ENCODE peak calls at places on chromosomes 13 and 19, in five cellular contexts. One of them, this sample, is unnamed.
A peak's percentile ranks its signal among the peaks of the same experiment; 100 is the strongest.

GRCh38 chr13:26503826-26504594 is 53.5 kb upstream of the WASF3 start:
- DNase-seq in WERI-Rb-1: peak; percentile 53
- DNase-seq in Peyer's patch: no peak
- DNase-seq in uterus: no peak
- DNase-seq in PC-3: no peak
- DNase-seq in this sample: no peak

GRCh38 chr13:23433171-23434153 is at the start of gene SACS:
- DNase-seq in WERI-Rb-1: peak; percentile 68
- DNase-seq in uterus: no peak
- DNase-seq in PC-3: peak; percentile 17
- DNase-seq in Peyer's patch: no peak
- DNase-seq in this sample: peak; percentile 95

GRCh38 chr13:94550030-94550738 is 45.8 kb downstream of the TGDS start:
- DNase-seq in uterus: peak; percentile 49
- DNase-seq in Peyer's patch: no peak
- DNase-seq in WERI-Rb-1: no peak
- DNase-seq in PC-3: peak; percentile 35
- DNase-seq in this sample: no peak

GRCh38 chr19:41808663-41809566 is 12.5 kb downstream of the CEACAM3 start:
- DNase-seq in uterus: no peak
- DNase-seq in Peyer's patch: no peak
- DNase-seq in PC-3: no peak
- DNase-seq in WERI-Rb-1: no peak
- DNase-seq in this sample: no peak

GRCh38 chr19:35228177-35228930 is at the start of gene FAM187B:
- DNase-seq in Peyer's patch: peak; percentile 44
- DNase-seq in PC-3: no peak
- DNase-seq in uterus: no peak
- DNase-seq in WERI-Rb-1: no peak
- DNase-seq in this sample: no peak

GRCh38 chr19:35757231-35757748 is 461 bp upstream of the HSPB6 start:
- DNase-seq in uterus: peak; percentile 98
- DNase-seq in WERI-Rb-1: peak; percentile 60
- DNase-seq in PC-3: peak; percentile 29
- DNase-seq in Peyer's patch: peak; percentile 78
- DNase-seq in this sample: peak; percentile 66

GRCh38 chr19:9958451-9958850 is 22.1 kb upstream of the OLFM2 start:
- DNase-seq in PC-3: no peak
- DNase-seq in Peyer's patch: no peak
- DNase-seq in WERI-Rb-1: no peak
- DNase-seq in uterus: no peak
- DNase-seq in this sample: no peak

GRCh38 chr13:20191311-20191901 is 1.3 kb downstream of the GJB2 start:
- DNase-seq in WERI-Rb-1: no peak
- DNase-seq in Peyer's patch: peak; percentile 62
- DNase-seq in PC-3: peak; percentile 72
- DNase-seq in uterus: no peak
- DNase-seq in this sample: no peak

GRCh38 chr13:111115841-111116500 is 861 bp downstream of the ARHGEF7 start:
- DNase-seq in uterus: peak; percentile 73
- DNase-seq in Peyer's patch: no peak
- DNase-seq in WERI-Rb-1: no peak
- DNase-seq in PC-3: peak; percentile 42
- DNase-seq in this sample: peak; percentile 75

GRCh38 chr19:46373573-46374359 is 26.9 kb downstream of the PPP5C start:
- DNase-seq in Peyer's patch: peak; percentile 86
- DNase-seq in uterus: no peak
- DNase-seq in WERI-Rb-1: no peak
- DNase-seq in PC-3: peak; percentile 95
- DNase-seq in this sample: peak; percentile 70

GRCh38 chr19:45630463-45630862 is 8.7 kb downstream of the EML2 start:
- DNase-seq in Peyer's patch: no peak
- DNase-seq in PC-3: peak; percentile 89
- DNase-seq in uterus: no peak
- DNase-seq in WERI-Rb-1: no peak
- DNase-seq in this sample: no peak

GRCh38 chr19:5452594-5453565 is 2.3 kb upstream of the ZNRF4 start:
- DNase-seq in Peyer's patch: no peak
- DNase-seq in uterus: no peak
- DNase-seq in PC-3: peak; percentile 58
- DNase-seq in WERI-Rb-1: peak; percentile 63
- DNase-seq in this sample: peak; percentile 37

GRCh38 chr13:100537951-100538462 is 50.6 kb downstream of the GGACT start:
- DNase-seq in uterus: no peak
- DNase-seq in WERI-Rb-1: peak; percentile 70
- DNase-seq in Peyer's patch: no peak
- DNase-seq in PC-3: no peak
- DNase-seq in this sample: no peak

GRCh38 chr19:46746281-46746965 is at the start of gene STRN4:
- DNase-seq in PC-3: peak; percentile 62
- DNase-seq in uterus: no peak
- DNase-seq in WERI-Rb-1: peak; percentile 34
- DNase-seq in Peyer's patch: peak; percentile 74
- DNase-seq in this sample: peak; percentile 88

GRCh38 chr19:40542197-40542859 is 34.3 kb upstream of the SHKBP1 start:
- DNase-seq in Peyer's patch: peak; percentile 58
- DNase-seq in uterus: peak; percentile 56
- DNase-seq in WERI-Rb-1: peak; percentile 96
- DNase-seq in PC-3: no peak
- DNase-seq in this sample: no peak

GRCh38 chr13:101157261-101157660 is 259.0 kb downstream of the NALCN start:
- DNase-seq in WERI-Rb-1: no peak
- DNase-seq in PC-3: no peak
- DNase-seq in uterus: no peak
- DNase-seq in Peyer's patch: no peak
- DNase-seq in this sample: peak; percentile 13

GRCh38 chr13:21898990-21899389 is 228.1 kb downstream of the FGF9 start:
- DNase-seq in WERI-Rb-1: no peak
- DNase-seq in PC-3: no peak
- DNase-seq in uterus: no peak
- DNase-seq in Peyer's patch: peak; percentile 50
- DNase-seq in this sample: no peak

GRCh38 chr13:78524936-78525335 is 78.4 kb downstream of the POU4F1 start:
- DNase-seq in Peyer's patch: no peak
- DNase-seq in PC-3: no peak
- DNase-seq in uterus: no peak
- DNase-seq in WERI-Rb-1: no peak
- DNase-seq in this sample: no peak

GRCh38 chr19:29873801-29874575 is 62.2 kb downstream of the CCNE1 start:
- DNase-seq in Peyer's patch: no peak
- DNase-seq in uterus: no peak
- DNase-seq in PC-3: no peak
- DNase-seq in WERI-Rb-1: no peak
- DNase-seq in this sample: no peak
- H3K27ac ChIP-seq in Peyer's patch: no peak overlapping the region
- H3K27ac ChIP-seq in uterus: no peak overlapping the region
- H3K27ac ChIP-seq in PC-3: no peak overlapping the region
- H3K27ac ChIP-seq in WERI-Rb-1: no peak overlapping the region
- H3K27ac ChIP-seq in this sample: no peak overlapping the region

DNA sequence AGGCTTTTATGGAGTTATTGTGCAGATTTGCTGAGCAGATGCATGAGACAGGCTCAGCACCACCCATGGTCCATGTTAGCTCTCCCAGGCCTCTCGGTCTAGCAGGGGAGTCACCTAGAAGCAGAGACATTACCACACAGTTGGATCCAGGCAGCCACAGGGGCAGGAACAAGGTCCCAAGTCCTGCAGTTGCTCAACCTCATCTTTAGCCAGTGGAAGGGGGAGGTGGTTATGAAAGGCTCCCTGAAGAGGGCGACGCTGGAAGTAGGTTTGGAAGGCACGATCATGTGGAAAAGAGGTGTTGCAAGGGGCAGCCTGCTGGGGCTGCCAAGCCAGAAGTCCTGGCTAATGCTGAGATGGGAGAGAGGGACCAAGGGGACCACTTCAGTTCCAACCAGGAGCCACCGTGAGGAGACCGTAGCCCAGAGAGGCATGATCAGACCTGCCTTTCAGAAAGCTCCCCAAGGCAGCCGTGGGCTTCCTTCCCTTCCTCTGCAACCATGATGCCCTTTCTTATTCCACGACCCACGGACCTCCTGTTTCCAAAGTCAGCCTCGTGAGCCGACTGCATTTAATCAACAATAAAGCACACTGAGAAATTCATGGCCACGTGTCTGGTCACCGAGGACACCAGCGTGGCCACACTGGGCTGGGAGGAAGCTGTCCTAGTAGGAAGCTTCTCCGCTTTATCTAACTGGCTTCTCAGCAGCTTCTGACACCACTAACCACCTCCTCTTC is 2.5 kb downstream of the AP1M1 start:
- DNase-seq in PC-3: no peak
- DNase-seq in uterus: no peak
- DNase-seq in WERI-Rb-1: no peak
- DNase-seq in Peyer's patch: peak; percentile 83
- DNase-seq in this sample: no peak
- H3K36me3 ChIP-seq in PC-3: no peaks in the 10 kb centered on the region
- H3K36me3 ChIP-seq in uterus: no peaks in the 10 kb centered on the region
- H3K36me3 ChIP-seq in WERI-Rb-1: peaks cover 19% of the 10 kb centered on the region
- H3K36me3 ChIP-seq in Peyer's patch: no peaks in the 10 kb centered on the region
- H3K36me3 ChIP-seq in this sample: no peaks in the 10 kb centered on the region

GRCh38 chr13:30791354-30791921 is 56.1 kb downstream of the ALOX5AP start:
- DNase-seq in WERI-Rb-1: no peak
- DNase-seq in PC-3: no peak
- DNase-seq in uterus: no peak
- DNase-seq in Peyer's patch: no peak
- DNase-seq in this sample: no peak

GRCh38 chr13:30792257-30793000 is 57.1 kb downstream of the ALOX5AP start:
- DNase-seq in PC-3: peak; percentile 91
- DNase-seq in uterus: peak; percentile 78
- DNase-seq in WERI-Rb-1: peak; percentile 23
- DNase-seq in Peyer's patch: peak; percentile 75
- DNase-seq in this sample: peak; percentile 64

GRCh38 chr13:30790592-30790991 is 55.2 kb downstream of the ALOX5AP start:
- DNase-seq in PC-3: no peak
- DNase-seq in Peyer's patch: no peak
- DNase-seq in uterus: no peak
- DNase-seq in WERI-Rb-1: no peak
- DNase-seq in this sample: no peak

GRCh38 chr13:30787747-30788535 is 52.6 kb downstream of the ALOX5AP start:
- DNase-seq in WERI-Rb-1: no peak
- DNase-seq in Peyer's patch: no peak
- DNase-seq in uterus: no peak
- DNase-seq in PC-3: no peak
- DNase-seq in this sample: no peak

DNA sequence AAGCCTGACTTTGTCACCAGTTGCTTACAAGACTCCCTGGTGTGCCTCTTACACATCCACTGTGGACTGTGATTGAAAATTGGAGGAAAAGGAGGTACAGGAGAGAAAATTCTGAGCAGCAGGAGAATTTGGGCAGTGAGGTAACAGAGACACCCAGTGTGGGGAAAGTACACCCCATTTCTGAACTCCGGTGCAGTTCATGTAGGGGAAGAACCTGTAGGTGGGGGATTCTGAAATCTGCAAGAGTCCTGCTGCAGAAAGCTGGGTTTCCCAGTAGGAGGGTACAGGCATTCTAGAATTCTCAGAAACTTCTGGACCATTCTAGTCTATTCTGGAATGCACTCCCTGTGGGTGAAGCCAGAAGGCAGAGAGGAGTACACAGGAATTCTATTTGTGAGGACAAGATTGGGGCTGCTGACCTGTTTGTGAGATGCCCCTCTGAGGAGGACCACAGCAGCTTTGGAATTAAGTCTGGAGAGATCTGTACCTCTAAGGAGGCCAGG is 54.1 kb downstream of the ALOX5AP start:
- DNase-seq in PC-3: no peak
- DNase-seq in Peyer's patch: no peak
- DNase-seq in WERI-Rb-1: no peak
- DNase-seq in uterus: no peak
- DNase-seq in this sample: no peak
- H3K27ac ChIP-seq in PC-3: no peak overlapping the region
- H3K27ac ChIP-seq in Peyer's patch: no peak overlapping the region
- H3K27ac ChIP-seq in WERI-Rb-1: no peak overlapping the region
- H3K27ac ChIP-seq in uterus: no peak overlapping the region
- H3K27ac ChIP-seq in this sample: no peak overlapping the region

DNA sequence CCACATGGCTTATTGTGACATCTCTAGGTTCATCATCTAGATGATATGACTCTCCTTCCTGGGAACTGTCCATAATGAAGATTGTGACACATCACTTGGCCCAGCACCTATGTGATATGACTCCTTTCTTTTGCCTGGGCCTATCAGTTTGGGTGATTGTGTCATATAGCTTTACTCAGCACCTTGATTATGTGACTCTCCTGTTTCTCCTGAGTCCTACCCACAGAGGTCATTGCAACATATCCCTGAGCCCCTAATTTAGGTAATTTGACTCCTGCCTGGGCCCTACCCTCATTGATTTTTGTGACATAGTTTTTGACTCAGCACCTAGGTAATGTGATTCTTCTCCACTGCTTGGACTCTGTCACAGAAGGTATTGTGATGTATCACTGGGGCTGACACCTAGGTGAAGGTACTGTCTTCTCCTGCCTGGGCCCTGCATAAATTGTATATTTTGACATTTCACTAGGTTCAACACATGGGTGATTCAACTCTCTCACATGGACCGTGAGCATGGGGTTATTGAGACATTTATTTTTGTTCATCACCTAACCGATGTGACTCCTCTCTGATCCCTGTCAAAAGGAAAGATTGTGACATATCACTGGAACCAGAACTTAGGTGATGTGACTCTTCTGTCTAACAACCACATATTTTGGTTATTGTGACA is 26.2 kb upstream of the ZNF254 start:
- DNase-seq in Peyer's patch: no peak
- DNase-seq in WERI-Rb-1: no peak
- DNase-seq in uterus: no peak
- DNase-seq in PC-3: peak; percentile 62
- DNase-seq in this sample: no peak
- H3K36me3 ChIP-seq in Peyer's patch: no peaks in the 10 kb centered on the region
- H3K36me3 ChIP-seq in WERI-Rb-1: peaks cover 44% of the 10 kb centered on the region
- H3K36me3 ChIP-seq in uterus: no peaks in the 10 kb centered on the region
- H3K36me3 ChIP-seq in PC-3: peaks cover 63% of the 10 kb centered on the region
- H3K36me3 ChIP-seq in this sample: no peaks in the 10 kb centered on the region

DNA sequence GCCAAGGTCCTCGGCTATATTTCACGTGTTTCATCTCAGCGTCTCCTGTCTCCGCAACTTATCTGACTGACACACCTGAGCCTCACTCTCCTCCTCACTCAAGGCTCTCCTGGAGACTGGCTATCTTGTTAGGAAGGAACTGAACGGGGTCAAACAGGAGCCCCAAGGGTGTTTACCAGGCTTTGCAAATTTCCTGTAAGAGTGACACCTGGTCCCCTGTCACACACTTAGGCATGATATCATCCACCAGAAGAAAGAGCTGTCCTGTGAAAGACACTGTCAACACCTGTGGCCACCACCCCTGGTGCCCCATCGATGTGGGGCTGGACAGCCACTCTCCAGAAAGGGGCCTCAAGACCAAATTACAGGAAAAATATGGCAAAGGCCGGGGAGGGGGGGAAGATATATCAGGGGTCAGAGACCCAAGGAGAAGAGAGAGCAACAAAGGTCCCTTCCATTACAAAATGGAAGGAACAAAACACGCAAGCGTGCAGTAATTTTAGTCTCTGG is 2.9 kb downstream of the CD70 start:
- DNase-seq in PC-3: no peak
- DNase-seq in uterus: no peak
- DNase-seq in Peyer's patch: no peak
- DNase-seq in WERI-Rb-1: no peak
- DNase-seq in this sample: peak; percentile 10
- H3K27ac ChIP-seq in PC-3: no peak overlapping the region
- H3K27ac ChIP-seq in uterus: no peak overlapping the region
- H3K27ac ChIP-seq in Peyer's patch: no peak overlapping the region
- H3K27ac ChIP-seq in WERI-Rb-1: no peak overlapping the region
- H3K27ac ChIP-seq in this sample: no peak overlapping the region

GRCh38 chr19:17048885-17049453 is 22.4 kb upstream of the CPAMD8 start:
- DNase-seq in uterus: no peak
- DNase-seq in Peyer's patch: no peak
- DNase-seq in WERI-Rb-1: no peak
- DNase-seq in PC-3: no peak
- DNase-seq in this sample: no peak
- H3K36me3 ChIP-seq in uterus: no peaks in the 10 kb centered on the region
- H3K36me3 ChIP-seq in Peyer's patch: no peaks in the 10 kb centered on the region
- H3K36me3 ChIP-seq in WERI-Rb-1: peaks cover 44% of the 10 kb centered on the region
- H3K36me3 ChIP-seq in PC-3: peaks cover 15% of the 10 kb centered on the region
- H3K36me3 ChIP-seq in this sample: peaks cover 5% of the 10 kb centered on the region

This sample was measured in neural progenitor cell.